ENCODE peak calls at places on chromosomes 7 and 10, in four cellular contexts. H is GM12878, G is SK-N-SH, M is HepG2. Y is an unnamed sample.

GRCh38 chr7:85074016-85074415 is 112.8 kb downstream of the SEMA3D start:
- DNase-seq in H (no peak), G (no peak), M (no peak), Y (no peak)

GRCh38 chr10:122034149-122034756 is 45.3 kb downstream of the TACC2 start:
- DNase-seq in H (no peak), G (no peak), M (no peak), Y (peak)

GRCh38 chr7:134919240-134919641 is 67.1 kb upstream of the AGBL3 start:
- DNase-seq in H (no peak), G (no peak), M (no peak), Y (no peak)

GRCh38 chr10:103040424-103040823 is 122.3 kb downstream of the CNNM2 start:
- DNase-seq in H (no peak), G (no peak), M (no peak), Y (no peak)

GRCh38 chr10:86594535-86594934 is 59.8 kb upstream of the OPN4 start:
- DNase-seq in H (no peak), G (no peak), M (no peak), Y (peak)

GRCh38 chr7:129401228-129401967 is 32.8 kb upstream of the STRIP2 start:
- DNase-seq in H (no peak), G (no peak), M (peak), Y (no peak)

GRCh38 chr10:94006591-94007550 is 13.1 kb downstream of the PLCE1 start:
- DNase-seq in H (no peak), G (no peak), M (no peak), Y (no peak)

GRCh38 chr10:28181478-28182096 is 121.3 kb downstream of the MPP7 start:
- DNase-seq in H (no peak), G (no peak), M (no peak), Y (no peak)

GRCh38 chr7:73811760-73812168 is 19.0 kb upstream of the CLDN4 start:
- DNase-seq in H (no peak), G (peak), M (peak), Y (peak)

GRCh38 chr10:89543841-89544240 is 8.4 kb upstream of the SLC16A12 start:
- DNase-seq in H (no peak), G (no peak), M (peak), Y (no peak)

GRCh38 chr7:47795631-47796030 is 152.6 kb downstream of the PKD1L1 start:
- DNase-seq in H (no peak), G (no peak), M (no peak), Y (no peak)

GRCh38 chr10:128263891-128264688 is 137.9 kb upstream of the MKI67 start:
- DNase-seq in H (no peak), G (peak), M (peak), Y (peak)

GRCh38 chr10:14009315-14010082 is 321.2 kb downstream of the FRMD4A start:
- DNase-seq in H (peak), G (peak), M (no peak), Y (no peak)

GRCh38 chr7:38448076-38448475 is 174.6 kb upstream of the TARP start:
- DNase-seq in H (no peak), G (no peak), M (no peak), Y (no peak)

GRCh38 chr10:114315566-114316420 is 76.7 kb downstream of the VWA2 start:
- DNase-seq in H (no peak), G (no peak), M (no peak), Y (no peak)

GRCh38 chr10:104255244-104255981 is 721 bp downstream of the GSTO1 start:
- DNase-seq in H (no peak), G (peak), M (peak), Y (peak)

GRCh38 chr10:26479766-26480492 is 41.8 kb downstream of the APBB1IP start:
- DNase-seq in H (no peak), G (no peak), M (no peak), Y (no peak)

GRCh38 chr7:24141876-24142509 is 142.0 kb upstream of the NPY start:
- DNase-seq in H (no peak), G (peak), M (no peak), Y (no peak)

GRCh38 chr7:17274551-17275245 is 23.8 kb upstream of the AHR start:
- DNase-seq in H (no peak), G (no peak), M (no peak), Y (no peak)

GRCh38 chr7:138565451-138566114 is 105.5 kb downstream of the TRIM24 start:
- DNase-seq in H (no peak), G (no peak), M (peak), Y (no peak)

GRCh38 chr7:139523988-139524815 is 717 bp downstream of the CLEC2L start:
- DNase-seq in H (no peak), G (no peak), M (no peak), Y (no peak)

GRCh38 chr7:16646427-16647081 is 573 bp downstream of the BZW2 start:
- DNase-seq in H (no peak), G (peak), M (no peak), Y (no peak)

GRCh38 chr10:22666287-22667092 is 47.9 kb downstream of the PIP4K2A start:
- DNase-seq in H (no peak), G (no peak), M (peak), Y (no peak)

GRCh38 chr7:135147899-135148721 is at the start of gene TMEM140:
- DNase-seq in H (peak), G (no peak), M (peak), Y (peak)

GRCh38 chr7:73899731-73900142 is 38.8 kb downstream of the TMEM270 start:
- DNase-seq in H (no peak), G (no peak), M (no peak), Y (no peak)

GRCh38 chr7:77439572-77439971 is 23.4 kb upstream of the GSAP start:
- DNase-seq in H (no peak), G (peak), M (peak), Y (peak)

GRCh38 chr7:44595934-44596635 is 10.3 kb upstream of the OGDH start:
- DNase-seq in H (no peak), G (no peak), M (no peak), Y (no peak)

GRCh38 chr7:17370901-17371550 is 72.6 kb downstream of the AHR start:
- DNase-seq in H (no peak), G (no peak), M (no peak), Y (peak)

GRCh38 chr7:73533742-73534141 is 11.6 kb upstream of the BAZ1B start:
- DNase-seq in H (no peak), G (no peak), M (no peak), Y (no peak)

GRCh38 chr10:30430544-30431298 is 3.3 kb upstream of the MAP3K8 start:
- DNase-seq in H (no peak), G (no peak), M (no peak), Y (no peak)

GRCh38 chr7:123352957-123353356 is 153.2 kb upstream of the SLC13A1 start:
- DNase-seq in H (no peak), G (no peak), M (no peak), Y (no peak)

GRCh38 chr10:121653608-121654007 is 55.4 kb upstream of the FGFR2 start:
- DNase-seq in H (no peak), G (no peak), M (no peak), Y (no peak)

GRCh38 chr10:71520042-71520441 is 123.3 kb downstream of the CDH23 start:
- DNase-seq in H (no peak), G (no peak), M (no peak), Y (no peak)

GRCh38 chr10:128325788-128326187 is 199.6 kb upstream of the MKI67 start:
- DNase-seq in H (no peak), G (no peak), M (no peak), Y (no peak)

GRCh38 chr10:86305521-86305920 is 61.1 kb downstream of the GRID1 start:
- DNase-seq in H (no peak), G (no peak), M (no peak), Y (no peak)

GRCh38 chr10:73814896-73815718 is 3.7 kb upstream of the NDST2 start:
- DNase-seq in H (no peak), G (peak), M (no peak), Y (peak)

DNA sequence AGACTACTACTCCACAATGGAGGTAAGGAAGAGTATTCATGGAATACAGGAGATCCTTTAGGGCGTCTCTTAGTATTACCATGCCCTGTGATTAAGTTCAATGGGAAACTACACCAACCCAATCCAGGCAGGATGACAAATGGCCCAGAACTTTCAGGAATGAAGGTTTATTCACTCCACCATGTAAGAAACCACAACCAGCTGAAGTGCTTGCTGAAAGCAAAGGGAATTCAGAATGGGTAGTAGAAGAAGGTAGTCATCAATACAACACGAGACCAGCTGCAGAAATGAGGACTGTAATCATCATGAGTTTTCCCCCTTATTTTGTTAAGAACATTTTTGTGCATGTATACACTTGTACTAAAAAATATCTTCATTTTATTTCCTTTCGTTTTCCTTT is 76.6 kb downstream of the GPR37 start:
- DNase-seq in H (no peak), G (no peak), M (no peak), Y (no peak)
- TF ChIP-seq PBX3 in H (no peak), G (no peak), M (no peak), Y (no peak)

GRCh38 chr7:142557971-142558582 is 191.2 kb upstream of the PRSS1 start:
- DNase-seq in H (no peak), G (peak), M (peak), Y (peak)
- TF ChIP-seq PBX3 in H (no peak), G (no peak), M (no peak), Y (no peak)

GRCh38 chr7:115019882-115020605 is 98.2 kb downstream of the MDFIC start:
- DNase-seq in H (no peak), G (no peak), M (no peak), Y (no peak)
- TF ChIP-seq PBX3 in H (no peak), G (no peak), M (no peak), Y (no peak)

DNA sequence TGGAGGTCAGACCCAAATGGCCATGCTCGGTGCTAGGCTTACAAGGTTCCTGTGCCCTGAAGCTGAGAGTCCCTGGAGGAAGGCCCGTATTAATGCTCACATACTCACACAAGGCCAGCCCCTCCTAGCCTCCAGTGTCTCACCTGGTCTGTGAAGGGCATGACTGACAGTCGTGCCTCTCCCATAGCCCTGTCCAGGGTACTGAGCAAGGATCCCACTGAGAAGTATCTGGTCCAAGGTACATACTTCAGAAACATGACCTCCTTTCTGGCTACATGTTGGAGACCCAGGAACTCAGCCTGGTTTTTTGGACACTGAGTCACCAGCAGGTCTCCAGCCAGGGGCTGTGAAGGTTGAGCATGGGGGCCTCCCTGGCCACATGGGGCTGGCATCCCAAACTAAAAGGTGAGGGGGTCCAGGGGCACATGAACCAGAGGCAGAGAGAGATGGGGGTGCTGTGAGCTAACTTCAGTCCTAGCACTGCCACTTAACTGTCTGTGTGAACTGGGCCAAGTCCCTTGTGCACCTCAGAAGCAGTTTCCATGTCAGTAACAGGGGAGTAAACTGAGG is 17.6 kb upstream of the RASGEF1A start:
- DNase-seq in H (no peak), G (no peak), M (no peak), Y (no peak)
- TF ChIP-seq PBX3 in H (peak), G (no peak), M (no peak), Y (no peak)

GRCh38 chr10:60957667-60958221 is 13.8 kb upstream of the RHOBTB1 start:
- DNase-seq in H (no peak), G (peak), M (no peak), Y (no peak)

GRCh38 chr10:60955957-60956425 is 12.0 kb upstream of the RHOBTB1 start:
- DNase-seq in H (no peak), G (no peak), M (peak), Y (peak)

GRCh38 chr10:60960031-60960430 is 16.0 kb upstream of the RHOBTB1 start:
- DNase-seq in H (no peak), G (no peak), M (no peak), Y (no peak)

GRCh38 chr10:60960913-60961312 is 16.9 kb upstream of the RHOBTB1 start:
- DNase-seq in H (no peak), G (no peak), M (no peak), Y (no peak)

DNA sequence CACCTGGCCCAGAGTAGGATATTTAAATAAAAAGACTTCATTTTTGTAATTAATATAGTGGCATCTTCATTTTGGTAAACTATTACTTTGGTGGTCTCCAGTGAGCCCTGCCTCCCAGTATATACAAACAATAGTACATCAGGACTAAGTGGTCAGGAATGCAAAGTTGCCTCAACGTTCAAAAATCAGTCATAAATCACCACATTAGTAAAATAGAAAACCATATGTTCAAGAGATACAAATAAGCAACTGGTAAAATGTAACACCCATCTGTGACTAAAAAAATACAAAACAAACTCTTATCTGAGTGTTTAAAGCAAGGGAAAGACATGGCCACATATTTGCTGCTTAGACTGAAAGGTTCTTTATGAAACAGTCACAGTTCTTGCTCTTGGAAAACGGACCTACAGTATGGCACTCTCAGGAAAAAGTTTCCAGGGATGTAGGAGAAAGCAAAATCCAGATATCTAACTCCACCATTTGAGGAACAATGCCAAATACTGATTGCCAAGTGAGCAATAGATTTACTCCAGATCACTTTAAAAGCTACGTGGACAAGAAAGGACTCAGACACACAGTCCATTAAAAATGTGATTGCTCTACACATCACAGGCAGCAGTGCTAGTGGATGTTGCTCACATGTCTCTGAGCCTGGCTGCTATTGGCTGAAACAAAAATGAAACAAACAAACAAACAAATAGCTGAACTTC is 15.1 kb upstream of the RHOBTB1 start:
- DNase-seq in H (no peak), G (no peak), M (no peak), Y (no peak)
- TF ChIP-seq PBX3 in H (no peak), G (peak), M (no peak), Y (no peak)

GRCh38 chr7:151244156-151244870 is 4.2 kb downstream of the SMARCD3 start:
- DNase-seq in H (peak), G (peak), M (no peak), Y (peak)
- TF ChIP-seq PBX3 in H (no peak), G (no peak), M (no peak), Y (no peak)

Y was measured in A549.